ENCODE peak calls at places on chromosomes 2 and 18, in nine cellular contexts. I is ovary, T is adrenal gland, V is sigmoid colon, X is IMR-90, K is HepG2, Q is body of pancreas, B is lower leg skin, A is A549. W is an unnamed sample.

GRCh38 chr2:129797489-129798300 is 181.8 kb upstream of the RAB6C start:
- DNase-seq in K (no peak), B (no peak), X (no peak), Q (no peak), V (no peak), T (no peak), A (no peak), I (no peak), W (no peak)

GRCh38 chr2:240915526-240916335 is 9.6 kb downstream of the CROCC2 start:
- DNase-seq in X (no peak), I (peak), B (no peak), V (peak), A (no peak), T (no peak), Q (peak), K (no peak), W (no peak)

GRCh38 chr2:129069875-129070594 is 751.4 kb upstream of the HS6ST1 start:
- DNase-seq in B (no peak), A (no peak), K (peak), T (no peak), X (no peak), V (no peak), I (no peak), Q (peak), W (no peak)

GRCh38 chr2:44087037-44087713 is 81.5 kb upstream of the PPM1B start:
- DNase-seq in B (peak), K (peak), V (peak), I (peak), A (peak), X (peak), T (peak), Q (peak), W (peak)

GRCh38 chr2:43178602-43179542 is 47.5 kb downstream of the ZFP36L2 start:
- DNase-seq in A (peak), Q (peak), K (peak), I (peak), V (peak), B (peak), X (peak), T (peak), W (peak)

GRCh38 chr2:223058952-223059716 is 7.1 kb downstream of the KCNE4 start:
- DNase-seq in A (peak), V (no peak), X (peak), Q (peak), T (no peak), K (peak), B (no peak), I (no peak), W (no peak)

GRCh38 chr2:73084971-73085370 is 13.5 kb upstream of the SFXN5 start:
- DNase-seq in X (no peak), B (no peak), I (no peak), A (no peak), Q (no peak), K (no peak), V (no peak), T (no peak), W (no peak)

GRCh38 chr2:107020386-107020785 is 134.4 kb upstream of the ST6GAL2 start:
- DNase-seq in K (no peak), T (no peak), B (no peak), A (no peak), V (no peak), X (no peak), I (no peak), Q (no peak), W (no peak)

GRCh38 chr2:60992985-60993392 is 24.5 kb upstream of the PEX13 start:
- DNase-seq in V (no peak), A (no peak), K (no peak), T (no peak), B (no peak), Q (no peak), X (no peak), I (no peak), W (no peak)

GRCh38 chr18:41771971-41772370 is 183.1 kb upstream of the PIK3C3 start:
- DNase-seq in K (no peak), T (no peak), Q (no peak), A (no peak), X (peak), V (no peak), B (no peak), I (no peak), W (no peak)

GRCh38 chr18:57781128-57781463 is 22.0 kb downstream of the ATP8B1 start:
- DNase-seq in I (no peak), B (no peak), A (no peak), X (no peak), K (no peak), T (no peak), V (no peak), Q (no peak), W (no peak)
- TF ChIP-seq POLR2A in I (no peak), B (no peak), A (no peak), X (no peak), K (no peak), T (no peak), V (no peak), Q (no peak), W (no peak)

DNA sequence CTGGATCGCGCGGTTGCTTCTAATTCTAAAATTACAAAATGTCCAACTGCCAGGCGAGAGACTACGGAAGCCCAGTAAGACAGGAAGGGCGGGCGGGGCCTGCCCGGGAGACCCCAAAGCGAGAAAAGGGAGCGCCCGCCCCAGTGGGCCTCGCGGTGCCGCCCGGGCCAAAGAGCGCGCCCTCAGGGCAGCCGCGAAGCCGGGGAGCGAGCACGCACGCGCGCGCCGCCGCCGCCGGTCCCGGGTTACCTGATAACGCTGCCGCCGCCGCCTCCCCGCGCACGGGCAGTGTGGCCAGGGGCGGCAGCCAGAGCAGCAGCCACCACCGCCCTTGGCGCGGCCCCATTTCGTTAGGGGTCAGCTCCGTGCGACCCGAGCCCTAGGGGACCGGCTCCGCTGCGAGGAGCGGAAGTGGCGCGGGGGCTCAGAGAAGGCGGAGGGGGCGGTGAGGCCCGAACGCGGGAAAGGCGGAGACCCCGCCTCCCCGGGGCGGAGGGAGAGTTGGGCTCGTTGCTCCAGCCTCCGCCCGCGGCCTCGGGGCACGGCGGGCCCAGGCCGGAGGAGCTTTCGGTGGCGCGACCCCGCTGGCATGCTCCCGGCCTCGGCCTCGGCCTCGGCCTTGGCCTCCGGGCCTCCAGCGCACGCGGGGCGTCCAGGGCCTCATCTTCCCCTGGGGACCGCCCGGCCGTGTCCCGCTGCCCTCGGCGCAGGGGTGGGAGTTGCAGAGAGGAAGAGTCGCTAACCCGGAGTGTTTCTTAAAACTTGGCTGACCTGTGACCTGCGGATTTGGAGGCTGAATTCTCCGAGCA is at the start of gene NEMP2:
- DNase-seq in B (peak), V (peak), T (peak), K (peak), I (peak), A (peak), Q (peak), X (peak), W (peak)
- TF ChIP-seq POLR2A in B (no peak), V (no peak), T (peak), K (peak), I (peak), A (peak), Q (peak), X (no peak), W (peak)

DNA sequence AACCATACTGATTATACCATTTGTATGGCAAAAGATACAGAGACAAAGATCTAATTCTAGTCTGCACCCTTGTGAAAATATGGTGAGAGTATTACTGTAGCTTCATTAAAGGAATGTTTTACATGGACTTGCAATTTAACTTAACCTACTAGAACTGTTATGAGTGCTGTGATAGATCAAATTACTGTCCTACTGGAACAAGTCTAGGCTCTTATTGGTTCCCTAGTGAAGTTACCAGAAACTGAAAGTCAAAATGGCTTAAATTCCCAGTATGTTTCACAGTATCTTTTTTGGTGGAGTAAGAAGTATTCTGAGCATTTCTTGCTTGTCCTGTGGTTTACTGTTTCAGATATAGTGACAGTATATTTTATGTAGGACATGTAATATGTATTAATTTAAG is 3.8 kb upstream of the TBR1 start:
- DNase-seq in Q (no peak), I (no peak), X (peak), V (no peak), B (no peak), T (no peak), K (no peak), A (no peak), W (no peak)
- TF ChIP-seq POLR2A in Q (no peak), I (no peak), X (no peak), V (no peak), B (no peak), T (no peak), K (no peak), A (no peak), W (no peak)

GRCh38 chr2:11344342-11344955 is at the start of gene ROCK2:
- DNase-seq in X (peak), Q (peak), B (peak), K (peak), A (peak), T (peak), I (peak), V (peak), W (peak)
- TF ChIP-seq POLR2A in X (peak), Q (peak), B (no peak), K (peak), A (peak), T (peak), I (peak), V (no peak), W (peak)

GRCh38 chr2:191691016-191691725 is 13.2 kb downstream of the NABP1 start:
- DNase-seq in T (peak), B (peak), X (peak), A (peak), I (no peak), V (no peak), K (peak), Q (peak), W (peak)
- TF ChIP-seq POLR2A in T (no peak), B (no peak), X (no peak), A (no peak), I (no peak), V (no peak), K (no peak), Q (peak), W (no peak)

GRCh38 chr2:64632855-64633819 is 20.6 kb downstream of the SERTAD2 start:
- DNase-seq in X (peak), K (no peak), T (no peak), B (no peak), A (no peak), Q (no peak), V (peak), I (no peak), W (no peak)
- TF ChIP-seq POLR2A in X (no peak), K (no peak), T (no peak), B (no peak), A (no peak), Q (no peak), V (no peak), I (no peak), W (no peak)

W was measured in tibial nerve.